ENCODE peak calls at places on chromosome 1, in eight cellular contexts. H is brain microvascular endothelial cell, G is upper lobe of left lung, D is substantia nigra, P is tibial artery, K is psoas muscle, B is endodermal cell, N is right lobe of liver. U is an unnamed sample.

GRCh38 chr1:119737040-119737682 is 25.4 kb downstream of the PHGDH start:
- DNase-seq in N (no peak), B (no peak), G (no peak), P (peak; percentile 25), D (no peak), K (no peak), H (no peak), U (peak; percentile 78)

GRCh38 chr1:36304521-36304920 is 1.6 kb upstream of the SH3D21 start:
- DNase-seq in P (no peak), K (no peak), N (no peak), D (no peak), B (no peak), G (no peak), H (no peak), U (no peak)

GRCh38 chr1:228310162-228310792 is 96.4 kb downstream of the TRIM11 start:
- DNase-seq in N (no peak), H (no peak), D (no peak), P (no peak), K (no peak), G (no peak), B (no peak), U (no peak)

GRCh38 chr1:28199328-28200233 is 23.1 kb upstream of the PTAFR start:
- DNase-seq in N (no peak), P (no peak), D (no peak), H (no peak), K (no peak), B (no peak), G (no peak), U (no peak)

GRCh38 chr1:196400478-196401453 is 207.5 kb downstream of the KCNT2 start:
- DNase-seq in H (peak; percentile 90), P (peak; percentile 77), N (peak; percentile 40), G (no peak), K (no peak), B (no peak), D (no peak), U (peak; percentile 26)

GRCh38 chr1:221022331-221022730 is 143.1 kb downstream of the HLX start:
- DNase-seq in B (no peak), P (no peak), N (no peak), G (no peak), H (no peak), K (no peak), D (no peak), U (no peak)

GRCh38 chr1:228148971-228149340 is 774 bp upstream of the GJC2 start:
- DNase-seq in B (peak; percentile 43), N (no peak), D (no peak), P (no peak), G (peak; percentile 47), K (no peak), H (no peak), U (no peak)

GRCh38 chr1:184393924-184394323 is 7.1 kb downstream of the C1orf21 start:
- DNase-seq in P (no peak), K (no peak), N (no peak), B (no peak), H (no peak), G (no peak), D (no peak), U (no peak)

GRCh38 chr1:52970149-52970548 is 43.1 kb downstream of the SCP2 start:
- DNase-seq in H (no peak), P (no peak), D (no peak), N (no peak), G (no peak), B (peak; percentile 70), K (no peak), U (no peak)

GRCh38 chr1:10424034-10424433 is 6.2 kb upstream of the CENPS start:
- DNase-seq in K (peak; percentile 58), P (no peak), G (peak; percentile 37), D (no peak), N (peak; percentile 31), B (no peak), H (no peak), U (no peak)

GRCh38 chr1:215900684-215901083 is 333.6 kb downstream of the KCTD3 start:
- DNase-seq in G (no peak), B (no peak), D (no peak), H (no peak), P (no peak), K (no peak), N (no peak), U (no peak)

GRCh38 chr1:41020654-41021053 is 871 bp downstream of the SLFNL1 start:
- DNase-seq in G (no peak), D (no peak), N (no peak), H (no peak), K (no peak), P (no peak), B (no peak), U (no peak)

GRCh38 chr1:77820121-77820520 is 40.7 kb downstream of the MIGA1 start:
- DNase-seq in K (no peak), D (no peak), B (no peak), P (no peak), H (no peak), G (no peak), N (no peak), U (no peak)

GRCh38 chr1:18899363-18900049 is 2.8 kb downstream of the ALDH4A1 start:
- DNase-seq in H (no peak), D (no peak), B (no peak), N (no peak), P (no peak), K (no peak), G (no peak), U (no peak)

GRCh38 chr1:13543451-13543911 is 29.7 kb upstream of the LRRC38 start:
- DNase-seq in H (no peak), K (peak; percentile 44), D (no peak), G (no peak), P (no peak), N (no peak), B (no peak), U (no peak)

GRCh38 chr1:248007778-248008177 is 5.7 kb upstream of the OR2L5 start:
- DNase-seq in P (no peak), D (no peak), B (no peak), K (no peak), N (no peak), H (no peak), G (no peak), U (no peak)

GRCh38 chr1:29719253-29719652 is 482.9 kb downstream of the PTPRU start:
- DNase-seq in G (no peak), B (no peak), D (no peak), H (no peak), P (no peak), K (no peak), N (no peak), U (no peak)

GRCh38 chr1:111884772-111885443 is 104.6 kb downstream of the KCND3 start:
- DNase-seq in B (no peak), D (no peak), P (no peak), K (no peak), G (no peak), N (no peak), H (no peak), U (no peak)

GRCh38 chr1:56777972-56778371 is 41.2 kb downstream of the FYB2 start:
- DNase-seq in G (no peak), K (no peak), N (no peak), P (no peak), D (no peak), B (no peak), H (no peak), U (no peak)

GRCh38 chr1:245687636-245688535 is 533.1 kb downstream of the KIF26B start:
- DNase-seq in K (no peak), H (no peak), B (peak; percentile 85), P (no peak), G (peak; percentile 85), D (no peak), N (no peak), U (no peak)

GRCh38 chr1:169528214-169529067 is 42.7 kb upstream of the SLC19A2 start:
- DNase-seq in H (no peak), K (no peak), P (no peak), N (no peak), B (no peak), D (no peak), G (no peak), U (no peak)
- H3K27ac ChIP-seq in H (no peak overlapping the region), K (no peak overlapping the region), P (no peak overlapping the region), N (no peak overlapping the region), B (no peak overlapping the region), D (no peak overlapping the region), G (peak overlapping the region; percentile 51), U (peak overlapping the region; percentile 82)

GRCh38 chr1:31700468-31701136 is 3.2 kb downstream of the COL16A1 start:
- DNase-seq in K (no peak), H (no peak), G (no peak), P (no peak), N (no peak), D (no peak), B (no peak), U (no peak)
- H3K27ac ChIP-seq in K (peak overlapping the region; percentile 56), H (peak overlapping the region; percentile 12), G (peak overlapping the region; percentile 1), P (peak overlapping the region; percentile 83), N (no peak overlapping the region), D (peak overlapping the region; percentile 95), B (no peak overlapping the region), U (peak overlapping the region; percentile 52)

GRCh38 chr1:210294991-210295773 is 33.5 kb upstream of the HHAT start:
- DNase-seq in P (peak; percentile 38), H (peak; percentile 29), N (no peak), K (peak; percentile 41), G (peak; percentile 22), D (no peak), B (peak; percentile 90), U (no peak)

GRCh38 chr1:210293191-210293607 is 35.5 kb upstream of the HHAT start:
- DNase-seq in D (no peak), P (peak; percentile 68), N (no peak), H (peak; percentile 4), K (peak; percentile 58), B (no peak), G (peak; percentile 43), U (no peak)

GRCh38 chr1:210291088-210291487 is 37.6 kb upstream of the HHAT start:
- DNase-seq in N (no peak), D (no peak), P (no peak), K (no peak), G (no peak), H (no peak), B (no peak), U (no peak)

GRCh38 chr1:210291786-210292275 is 36.9 kb upstream of the HHAT start:
- DNase-seq in H (no peak), B (no peak), G (no peak), P (no peak), K (no peak), N (no peak), D (no peak), U (no peak)

DNA sequence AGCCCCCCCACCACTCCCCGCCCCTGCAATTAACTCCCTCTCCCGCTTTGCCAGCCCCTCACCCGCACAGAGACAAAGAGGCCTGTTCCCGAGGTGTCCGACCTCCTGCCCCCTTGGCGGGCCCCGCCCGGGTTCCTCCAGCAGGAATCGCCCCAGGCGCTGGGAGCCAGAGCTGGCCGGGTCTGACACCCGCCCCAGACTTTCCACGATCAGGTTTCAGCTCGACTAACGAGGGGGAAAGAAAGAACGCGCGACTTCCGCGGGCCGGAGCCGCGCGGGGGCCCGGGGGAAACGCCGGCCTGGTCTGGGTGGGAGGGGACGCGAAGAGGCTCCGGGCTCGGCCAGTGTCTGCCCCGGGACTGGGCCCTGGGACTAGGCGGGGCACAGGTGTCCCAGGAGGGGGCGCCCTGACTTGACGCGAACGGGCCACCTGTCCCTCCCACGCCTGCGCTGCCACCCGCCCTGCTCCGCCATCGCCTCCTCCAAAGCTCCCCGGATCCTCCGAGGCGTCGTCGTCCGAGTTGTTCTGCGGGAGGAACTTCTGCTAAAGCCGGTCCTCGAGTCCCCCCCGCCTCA is 36.3 kb upstream of the HHAT start:
- DNase-seq in P (peak; percentile 42), B (peak; percentile 95), D (no peak), N (peak; percentile 61), K (peak; percentile 55), H (no peak), G (peak; percentile 91), U (peak; percentile 79)
- H3K27ac ChIP-seq in P (peak overlapping the region; percentile 93), B (peak overlapping the region; percentile 70), D (no peak overlapping the region), N (no peak overlapping the region), K (peak overlapping the region; percentile 66), H (no peak overlapping the region), G (peak overlapping the region; percentile 74), U (peak overlapping the region; percentile 72)

GRCh38 chr1:169793730-169794129 is 977 bp downstream of the METTL18 start:
- DNase-seq in P (no peak), B (no peak), H (no peak), K (no peak), G (no peak), D (no peak), N (no peak), U (no peak)
- H3K27ac ChIP-seq in P (no peak overlapping the region), B (no peak overlapping the region), H (no peak overlapping the region), K (peak overlapping the region; percentile 93), G (peak overlapping the region; percentile 90), D (no peak overlapping the region), N (no peak overlapping the region), U (no peak overlapping the region)